ENCODE peak calls at places on chromosomes 5 and 9, in eight cellular contexts. P is T1000; X is stimulated activated CD4-positive, alpha-beta T cell treated with anti-CD3 and anti-CD28 coated beads, Interleukin-4, amount 100 ng/mL, for 4 hours; T is activated CD8-positive, alpha-beta T cell treated with anti-CD3 and anti-CD28 coated beads for 36 hours; J is tibial nerve; S is H7; B is CD8-positive, alpha-beta T cell; Z is cardiac septum. U is an unnamed sample.

GRCh38 chr5:142800776-142801494 is 30.8 kb downstream of the ARHGAP26 start:
- DNase-seq in P (no peak), X (no peak), T (peak; percentile 74), J (no peak), S (no peak), B (peak; percentile 51), Z (no peak), U (no peak)

GRCh38 chr9:108093773-108094675 is 604.5 kb upstream of the KLF4 start:
- DNase-seq in P (peak; percentile 4), X (no peak), T (no peak), J (no peak), S (no peak), B (no peak), Z (no peak), U (no peak)

GRCh38 chr5:21398511-21398910 is 1410.5 kb upstream of the CDH18 start:
- DNase-seq in P (no peak), X (no peak), T (no peak), J (no peak), S (no peak), B (no peak), Z (no peak), U (no peak)

GRCh38 chr5:16484081-16484480 is 18.5 kb upstream of the ZNF622 start:
- DNase-seq in P (no peak), X (no peak), T (no peak), J (no peak), S (no peak), B (no peak), Z (no peak), U (no peak)

GRCh38 chr5:171162165-171162564 is 146.9 kb upstream of the TLX3 start:
- DNase-seq in P (no peak), X (no peak), T (no peak), J (no peak), S (no peak), B (no peak), Z (no peak), U (no peak)

GRCh38 chr5:154312000-154312399 is 121.5 kb downstream of the GALNT10 start:
- DNase-seq in P (no peak), X (no peak), T (no peak), J (no peak), S (no peak), B (no peak), Z (no peak), U (no peak)

GRCh38 chr5:32471784-32472183 is 27.2 kb upstream of the ZFR start:
- DNase-seq in P (no peak), X (no peak), T (no peak), J (no peak), S (peak; percentile 46), B (no peak), Z (no peak), U (no peak)

GRCh38 chr5:126918624-126918957 is 111.8 kb downstream of the MARCHF3 start:
- DNase-seq in P (no peak), X (no peak), T (no peak), J (no peak), S (no peak), B (no peak), Z (no peak), U (no peak)

GRCh38 chr9:99828417-99829176 is 6.9 kb downstream of the NR4A3 start:
- DNase-seq in P (no peak), X (no peak), T (no peak), J (no peak), S (peak; percentile 79), B (no peak), Z (no peak), U (peak; percentile 25)

GRCh38 chr9:136403538-136403914 is 3.6 kb upstream of the SNAPC4 start:
- DNase-seq in P (no peak), X (peak; percentile 64), T (peak; percentile 92), J (no peak), S (no peak), B (peak; percentile 72), Z (no peak), U (no peak)

GRCh38 chr5:22496666-22497065 is 356.5 kb downstream of the CDH12 start:
- DNase-seq in P (no peak), X (no peak), T (no peak), J (no peak), S (no peak), B (no peak), Z (no peak), U (no peak)

GRCh38 chr9:70954126-70954525 is 167.3 kb downstream of the TRPM3 start:
- DNase-seq in P (peak; percentile 25), X (no peak), T (no peak), J (no peak), S (no peak), B (no peak), Z (no peak), U (no peak)

GRCh38 chr9:110561826-110562225 is 17.7 kb downstream of the SVEP1 start:
- DNase-seq in P (no peak), X (no peak), T (no peak), J (no peak), S (no peak), B (no peak), Z (no peak), U (no peak)

GRCh38 chr5:61744690-61745619 is 412.9 kb downstream of the ZSWIM6 start:
- DNase-seq in P (no peak), X (no peak), T (no peak), J (no peak), S (peak; percentile 11), B (no peak), Z (no peak), U (no peak)